ENCODE peak calls at places on chromosomes 13 and 19, in six cellular contexts. Y, W, M, G, H and B are unnamed samples.

GRCh38 chr19:43784981-43785808 is 4.4 kb upstream of the KCNN4 start:
- DNase-seq in W (peak), Y (peak), G (peak), M (peak), H (no peak), B (peak)

GRCh38 chr13:106083620-106084350 is 451.7 kb downstream of the EFNB2 start:
- DNase-seq in Y (peak), W (peak), M (no peak), G (peak), H (no peak), B (peak)

GRCh38 chr19:55486043-55486970 is 1.3 kb downstream of the NAT14 start:
- DNase-seq in H (no peak), Y (peak), G (no peak), M (no peak), W (no peak), B (no peak)

GRCh38 chr19:39765091-39766076 is 13.3 kb upstream of the LEUTX start:
- DNase-seq in G (peak), W (peak), Y (peak), M (peak), H (no peak), B (peak)

GRCh38 chr19:17473041-17473440 is 2.7 kb downstream of the SLC27A1 start:
- DNase-seq in G (no peak), H (no peak), M (no peak), Y (peak), W (peak), B (peak)

GRCh38 chr13:78121001-78121400 is 202.4 kb upstream of the EDNRB start:
- DNase-seq in W (no peak), Y (no peak), G (no peak), H (no peak), M (no peak), B (no peak)

GRCh38 chr13:44191504-44192171 is 182.0 kb upstream of the SERP2 start:
- DNase-seq in G (peak), M (peak), Y (peak), H (no peak), W (peak), B (peak)

GRCh38 chr19:13031917-13032623 is 36.8 kb downstream of the NFIX start:
- DNase-seq in G (peak), Y (no peak), H (no peak), W (no peak), M (no peak), B (no peak)

GRCh38 chr19:55176116-55176515 is 4.0 kb downstream of the SYT5 start:
- DNase-seq in W (peak), G (no peak), Y (no peak), H (no peak), M (no peak), B (no peak)

GRCh38 chr19:55345818-55346724 is 6.4 kb downstream of the KMT5C start:
- DNase-seq in H (no peak), M (peak), W (peak), G (no peak), Y (no peak), B (no peak)

GRCh38 chr13:112849500-112849899 is 119.5 kb upstream of the MCF2L start:
- DNase-seq in W (no peak), G (peak), Y (peak), M (no peak), H (no peak), B (no peak)

GRCh38 chr13:21606251-21606650 is 2.3 kb upstream of the MICU2 start:
- DNase-seq in G (no peak), W (no peak), Y (no peak), H (no peak), M (no peak), B (no peak)

GRCh38 chr13:21606781-21607180 is 2.8 kb upstream of the MICU2 start:
- DNase-seq in G (no peak), Y (no peak), M (no peak), W (no peak), H (no peak), B (no peak)

GRCh38 chr13:21608961-21609360 is 5.0 kb upstream of the MICU2 start:
- DNase-seq in M (no peak), G (no peak), H (no peak), Y (no peak), W (no peak), B (peak)

DNA sequence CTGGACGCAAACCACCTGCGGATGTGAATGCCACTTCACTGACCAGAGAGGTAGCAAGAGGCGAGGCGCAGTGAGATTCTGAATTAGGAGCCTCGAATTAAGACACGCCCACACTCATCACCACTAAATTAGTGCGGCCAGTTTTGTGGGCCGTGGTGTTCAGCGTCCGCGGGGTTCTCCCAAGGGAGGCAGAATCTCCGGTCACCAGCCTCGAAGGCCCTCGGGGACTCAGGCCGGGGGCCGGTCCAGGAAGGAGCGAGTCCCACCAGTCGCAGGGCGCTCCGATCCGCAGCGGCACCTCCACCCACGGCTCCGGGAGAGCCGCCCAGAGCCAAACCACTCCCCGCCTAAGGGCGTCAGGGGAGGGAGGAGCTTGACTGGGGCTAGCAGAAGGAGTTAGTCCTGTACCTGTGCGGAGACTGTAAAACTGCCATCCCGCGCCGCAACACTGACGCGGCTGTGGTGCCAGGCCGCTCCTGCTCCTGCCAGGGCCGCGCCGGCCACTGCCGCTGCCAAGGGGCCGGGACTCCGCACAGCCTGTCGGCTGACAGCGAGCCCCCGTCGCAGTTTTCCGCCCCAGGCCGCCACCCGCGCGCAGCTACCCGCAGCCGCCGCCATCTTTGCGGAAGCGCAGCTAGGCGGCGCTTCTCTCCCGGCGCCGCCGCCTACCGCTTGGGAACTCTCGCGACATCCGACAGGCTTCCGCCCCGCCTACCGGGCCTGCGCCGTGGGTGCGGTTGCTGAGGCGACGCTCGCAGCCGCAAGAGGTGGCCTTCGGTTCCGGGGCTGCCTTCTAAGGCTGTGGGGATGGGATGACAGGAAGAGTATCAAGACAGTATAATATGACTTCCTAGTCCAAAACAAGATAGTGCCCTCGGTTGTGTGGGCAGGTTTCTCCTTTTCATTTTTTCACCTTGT is at the start of gene MICU2:
- DNase-seq in M (peak), H (peak), G (peak), Y (peak), W (peak), B (peak)
- H3K4me3 ChIP-seq in M (peak), H (peak), G (peak), Y (peak), W (peak), B (peak)

DNA sequence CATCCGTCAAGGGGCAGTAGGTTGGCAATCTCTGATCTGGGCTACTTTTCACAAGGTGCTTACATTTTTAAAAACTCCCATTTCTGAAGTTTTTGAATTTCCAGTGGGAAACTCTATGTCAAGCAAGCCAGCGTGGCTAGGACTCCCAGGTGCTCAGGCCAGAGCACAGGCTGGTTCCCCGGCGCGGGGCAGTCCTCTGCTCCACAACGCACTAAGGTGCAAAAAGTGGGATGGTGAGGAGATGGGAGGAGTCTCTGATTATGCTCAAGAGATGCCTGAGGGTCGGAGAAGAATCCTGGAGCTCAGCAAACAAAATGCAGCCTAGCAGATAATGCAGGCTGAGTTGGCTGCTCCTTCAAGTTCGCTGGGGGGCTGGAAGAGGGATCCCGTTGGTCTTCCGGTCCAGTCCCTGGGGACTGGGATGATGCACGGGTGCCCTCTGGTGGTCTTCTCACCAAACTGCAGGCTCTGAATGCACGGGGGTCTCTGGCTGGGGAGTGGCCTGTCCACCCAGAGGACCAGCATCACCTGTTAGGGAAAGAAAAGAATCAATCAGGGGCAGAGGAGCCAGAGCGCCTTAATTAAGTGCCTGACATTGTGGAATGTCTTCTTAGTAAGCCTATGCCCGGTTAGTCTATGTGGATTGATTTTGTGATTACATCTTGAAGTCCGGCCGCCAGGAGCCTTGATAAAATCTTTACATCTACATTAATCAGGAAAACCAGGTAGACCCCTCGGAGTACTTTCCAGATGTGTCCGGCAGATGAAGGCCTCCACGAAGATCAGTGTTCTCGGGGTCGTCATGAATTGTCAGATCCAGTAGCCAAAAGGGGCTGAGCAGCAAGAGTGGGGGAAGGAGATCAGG is 244.4 kb upstream of the MAB21L1 start:
- DNase-seq in W (peak), H (no peak), G (peak), M (peak), Y (peak), B (peak)
- TF ChIP-seq MYC in W (no peak), H (no peak), G (no peak), M (no peak), Y (no peak), B (no peak)

GRCh38 chr13:80712026-80712425 is 371.1 kb upstream of the SPRY2 start:
- DNase-seq in Y (no peak), G (no peak), M (no peak), H (no peak), W (no peak), B (no peak)

GRCh38 chr13:80704369-80704768 is 363.4 kb upstream of the SPRY2 start:
- DNase-seq in M (no peak), G (no peak), Y (no peak), W (no peak), H (no peak), B (no peak)

GRCh38 chr13:80705371-80706163 is 364.6 kb upstream of the SPRY2 start:
- DNase-seq in G (no peak), M (no peak), H (no peak), Y (no peak), W (no peak), B (no peak)

GRCh38 chr13:80706164-80706471 is 365.2 kb upstream of the SPRY2 start:
- DNase-seq in G (no peak), Y (no peak), M (no peak), H (no peak), W (no peak), B (no peak)

GRCh38 chr13:80707000-80707983 is 366.4 kb upstream of the SPRY2 start:
- DNase-seq in H (no peak), W (no peak), Y (no peak), M (no peak), G (no peak), B (no peak)
- TF ChIP-seq MAX in H (no peak), W (no peak), Y (no peak), M (no peak), G (no peak), B (no peak)

GRCh38 chr19:35038623-35039512 is 2.7 kb upstream of the HPN start:
- DNase-seq in M (no peak), H (no peak), G (no peak), W (no peak), Y (no peak), B (peak)
- H3K4me3 ChIP-seq in M (no peak), H (no peak), G (no peak), W (no peak), Y (no peak), B (no peak)

DNA sequence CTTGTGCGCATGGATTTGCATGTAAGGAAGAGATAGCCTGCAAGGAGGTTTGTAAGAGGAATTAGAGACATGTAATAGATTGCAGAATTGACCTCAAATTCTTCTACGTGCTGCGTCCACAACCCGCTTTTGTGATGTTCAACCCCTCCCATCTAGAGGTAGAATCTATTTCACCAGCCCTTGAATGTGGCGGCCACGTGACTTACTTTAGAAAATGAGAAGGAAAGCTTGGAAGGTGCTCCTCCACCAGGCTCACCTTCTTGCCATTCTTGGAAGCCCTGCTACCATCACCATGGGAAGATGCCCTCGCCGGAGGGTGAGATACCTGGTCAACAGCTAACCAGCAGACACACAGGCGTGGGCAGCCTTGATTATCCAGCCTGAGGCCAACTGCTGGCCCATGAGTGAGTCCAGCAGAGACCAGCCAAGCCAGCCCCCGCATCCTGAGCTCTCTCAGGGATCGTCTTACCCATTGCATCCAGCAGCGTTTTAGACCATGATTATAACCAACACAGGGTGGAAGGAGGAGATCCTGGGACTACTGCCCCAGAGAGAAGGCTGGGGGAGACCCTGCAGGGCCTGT is 7.6 kb upstream of the PEPD start:
- DNase-seq in Y (no peak), W (no peak), M (no peak), G (no peak), H (no peak), B (no peak)
- TF ChIP-seq MYC in Y (no peak), W (no peak), M (no peak), G (no peak), H (no peak), B (no peak)

DNA sequence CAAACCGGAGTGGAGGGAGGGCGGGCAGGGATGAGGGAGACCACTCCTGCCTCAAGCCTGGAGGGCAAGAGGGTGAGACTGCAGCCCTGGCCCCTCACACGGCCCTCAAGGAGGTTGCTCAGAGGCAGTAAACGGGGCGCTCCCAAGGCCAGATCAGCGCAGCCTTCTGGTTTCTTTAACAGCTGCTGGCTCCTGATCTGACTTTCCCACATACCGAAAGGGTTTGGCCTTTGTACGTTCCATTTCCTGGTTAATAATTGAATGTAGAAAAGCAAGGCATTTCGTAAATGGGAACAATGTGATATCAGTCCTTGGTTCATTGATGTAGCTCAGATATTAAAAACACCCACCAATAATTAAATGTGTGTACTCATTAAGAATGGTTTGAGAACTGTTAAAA is 71.5 kb downstream of the GGACT start:
- DNase-seq in H (no peak), W (peak), Y (peak), G (peak), M (no peak), B (no peak)
- TF ChIP-seq MAX in H (no peak), W (no peak), Y (no peak), G (no peak), M (no peak), B (no peak)

GRCh38 chr19:1883784-1884183 is 1.5 kb downstream of the ABHD17A start:
- DNase-seq in G (no peak), Y (no peak), H (no peak), W (no peak), M (no peak), B (no peak)
- H3K4me3 ChIP-seq in G (peak), Y (no peak), H (peak), W (peak), M (peak), B (peak)

DNA sequence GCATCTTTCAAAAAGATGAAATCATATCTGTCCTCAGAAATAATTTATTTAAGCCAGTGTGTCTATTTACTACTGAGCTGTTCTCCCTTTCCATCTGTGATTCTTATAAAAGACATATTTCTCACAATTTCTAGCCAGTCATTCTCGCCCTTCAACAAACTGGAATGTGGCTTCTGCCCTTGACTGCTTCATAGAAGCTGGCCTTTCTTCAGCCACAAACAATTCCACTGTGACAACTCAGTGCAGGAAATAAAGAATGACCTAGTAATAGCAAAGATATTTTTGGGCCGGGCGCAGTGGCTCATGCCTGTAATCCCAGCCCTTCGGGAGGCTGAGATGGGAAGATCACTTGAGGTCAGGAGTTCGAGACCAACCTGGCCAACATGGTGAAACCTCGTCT is 655.5 kb downstream of the PCDH9 start:
- DNase-seq in M (no peak), G (no peak), Y (no peak), H (no peak), W (no peak), B (no peak)
- TF ChIP-seq MYC in M (no peak), G (no peak), Y (no peak), H (no peak), W (no peak), B (no peak)